ENCODE peak calls at places on chromosomes 2 and 18, in six cellular contexts. V, D, G, B, M and N are unnamed samples.

GRCh38 chr2:165582409-165582808 is 112.9 kb downstream of the CSRNP3 start:
- DNase-seq in G (no peak), V (no peak), D (no peak), M (no peak), B (no peak), N (no peak)

GRCh38 chr2:74828534-74828933 is 5.4 kb upstream of the HK2 start:
- DNase-seq in G (no peak), M (no peak), D (no peak), V (no peak), B (no peak), N (no peak)

GRCh38 chr2:177598321-177598922 is 205.8 kb downstream of the AGPS start:
- DNase-seq in D (no peak), V (no peak), M (no peak), G (no peak), B (peak; percentile 13), N (no peak)

GRCh38 chr2:233247744-233248143 is 3.7 kb upstream of the ATG16L1 start:
- DNase-seq in D (peak; percentile 61), M (no peak), B (peak; percentile 34), V (no peak), G (peak; percentile 61), N (peak; percentile 52)

GRCh38 chr2:214808481-214808931 is 977 bp downstream of the BARD1 start:
- DNase-seq in M (no peak), B (peak; percentile 51), D (no peak), V (no peak), G (no peak), N (no peak)

GRCh38 chr2:222358876-222359275 is 60.1 kb upstream of the PAX3 start:
- DNase-seq in D (no peak), V (no peak), M (no peak), G (no peak), B (peak; percentile 75), N (peak; percentile 97)

GRCh38 chr2:60212174-60212945 is 341.1 kb downstream of the BCL11A start:
- DNase-seq in G (no peak), D (no peak), V (no peak), B (no peak), M (no peak), N (no peak)

GRCh38 chr18:48662021-48662661 is 123.3 kb downstream of the CTIF start:
- DNase-seq in D (peak; percentile 70), M (no peak), V (peak; percentile 12), B (no peak), G (peak; percentile 21), N (peak; percentile 88)

GRCh38 chr2:121634354-121635307 is 14.6 kb downstream of the CLASP1 start:
- DNase-seq in D (no peak), G (peak; percentile 31), B (peak; percentile 39), V (peak; percentile 17), M (no peak), N (no peak)

GRCh38 chr2:23636412-23636811 is 251.4 kb downstream of the KLHL29 start:
- DNase-seq in M (no peak), B (peak; percentile 24), G (peak; percentile 23), V (peak; percentile 49), D (peak; percentile 61), N (peak; percentile 40)

GRCh38 chr18:74497778-74498177 is 1.6 kb downstream of the CNDP2 start:
- DNase-seq in M (no peak), G (no peak), V (no peak), B (no peak), D (no peak), N (peak; percentile 18)

GRCh38 chr2:47041065-47041464 is 114.0 kb downstream of the STPG4 start:
- DNase-seq in V (no peak), G (no peak), D (no peak), B (no peak), M (no peak), N (no peak)

GRCh38 chr2:197677056-197677455 is 1.7 kb upstream of the RFTN2 start:
- DNase-seq in B (peak; percentile 11), G (no peak), V (no peak), M (no peak), D (no peak), N (no peak)

GRCh38 chr2:11535899-11536344 is 2.1 kb downstream of the GREB1 start:
- DNase-seq in G (no peak), M (no peak), D (peak; percentile 62), B (no peak), V (no peak), N (no peak)

GRCh38 chr2:179899666-179900065 is 38.3 kb upstream of the ZNF385B start:
- DNase-seq in B (no peak), D (no peak), V (no peak), G (no peak), M (no peak), N (no peak)

GRCh38 chr2:206798009-206798408 is 32.6 kb downstream of the FASTKD2 start:
- DNase-seq in G (no peak), M (no peak), V (no peak), D (no peak), B (peak; percentile 87), N (peak; percentile 75)

GRCh38 chr18:58069721-58070292 is 25.8 kb downstream of the NEDD4L start:
- DNase-seq in B (no peak), D (no peak), G (no peak), V (no peak), M (no peak), N (no peak)

GRCh38 chr18:60358516-60358915 is 14.1 kb downstream of the MC4R start:
- DNase-seq in B (no peak), D (no peak), M (no peak), G (no peak), V (no peak), N (no peak)

GRCh38 chr2:28608061-28608828 is 112.4 kb downstream of the PLB1 start:
- DNase-seq in M (no peak), V (no peak), G (no peak), B (no peak), D (no peak), N (no peak)

GRCh38 chr2:24176326-24176725 is 1.5 kb downstream of the FAM228A start:
- DNase-seq in M (no peak), G (no peak), V (no peak), D (no peak), B (no peak), N (no peak)

GRCh38 chr2:150528861-150529801 is 41.7 kb upstream of the RND3 start:
- DNase-seq in M (peak; percentile 45), B (no peak), D (no peak), G (peak; percentile 56), V (no peak), N (no peak)

GRCh38 chr2:176174850-176175728 is 13.4 kb upstream of the HOXD1 start:
- DNase-seq in V (peak; percentile 54), D (no peak), G (no peak), B (no peak), M (no peak), N (peak; percentile 91)

GRCh38 chr18:10242922-10243680 is 211.3 kb upstream of the APCDD1 start:
- DNase-seq in B (no peak), D (no peak), M (no peak), V (peak; percentile 39), G (no peak), N (no peak)
- TF ChIP-seq MYC in B (no peak), D (no peak), M (no peak), V (no peak), G (no peak), N (no peak)

DNA sequence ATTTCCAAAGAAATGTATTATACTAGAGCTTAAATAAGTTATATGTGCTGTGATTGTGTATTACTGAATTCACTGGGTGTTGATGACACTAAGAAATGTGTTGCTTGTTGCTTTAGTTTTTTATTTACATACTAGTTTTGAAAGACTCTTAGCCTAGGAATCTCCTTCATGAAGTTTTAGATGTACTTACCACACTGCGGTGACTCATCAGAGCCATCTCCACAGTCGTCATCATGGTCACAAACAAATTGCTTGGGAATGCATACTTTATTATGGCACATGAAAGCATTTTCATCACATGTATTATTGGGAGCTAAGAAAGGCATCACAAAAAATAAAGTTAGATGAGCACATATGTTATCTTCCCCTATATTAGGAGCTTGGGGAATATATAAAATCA is 1624.2 kb downstream of the LRP1B start:
- DNase-seq in B (no peak), V (no peak), M (no peak), G (no peak), D (no peak), N (peak; percentile 4)
- TF ChIP-seq MYC in B (no peak), V (no peak), M (no peak), G (no peak), D (no peak), N (no peak)

DNA sequence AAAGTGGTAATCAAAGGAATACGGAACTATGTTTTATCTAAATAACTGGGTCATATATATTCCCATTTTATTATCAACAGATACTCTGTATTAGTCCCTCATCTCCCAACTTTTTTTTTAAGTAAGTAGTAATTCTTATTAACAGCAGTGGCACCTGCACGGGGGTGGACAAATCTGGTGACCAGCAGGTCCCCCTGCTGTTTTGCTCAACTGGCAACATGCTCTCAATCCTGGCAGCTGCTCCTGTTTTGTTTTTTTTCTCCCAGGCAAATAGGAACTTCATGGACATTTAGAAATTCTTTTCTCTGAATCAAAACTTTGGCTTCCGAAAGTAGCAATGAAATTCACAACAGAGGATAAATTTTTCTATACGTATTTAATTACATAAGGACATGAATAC is 193.5 kb downstream of the SS18 start:
- DNase-seq in G (no peak), V (no peak), M (no peak), B (no peak), D (no peak), N (no peak)
- TF ChIP-seq MYC in G (no peak), V (no peak), M (no peak), B (no peak), D (no peak), N (no peak)

DNA sequence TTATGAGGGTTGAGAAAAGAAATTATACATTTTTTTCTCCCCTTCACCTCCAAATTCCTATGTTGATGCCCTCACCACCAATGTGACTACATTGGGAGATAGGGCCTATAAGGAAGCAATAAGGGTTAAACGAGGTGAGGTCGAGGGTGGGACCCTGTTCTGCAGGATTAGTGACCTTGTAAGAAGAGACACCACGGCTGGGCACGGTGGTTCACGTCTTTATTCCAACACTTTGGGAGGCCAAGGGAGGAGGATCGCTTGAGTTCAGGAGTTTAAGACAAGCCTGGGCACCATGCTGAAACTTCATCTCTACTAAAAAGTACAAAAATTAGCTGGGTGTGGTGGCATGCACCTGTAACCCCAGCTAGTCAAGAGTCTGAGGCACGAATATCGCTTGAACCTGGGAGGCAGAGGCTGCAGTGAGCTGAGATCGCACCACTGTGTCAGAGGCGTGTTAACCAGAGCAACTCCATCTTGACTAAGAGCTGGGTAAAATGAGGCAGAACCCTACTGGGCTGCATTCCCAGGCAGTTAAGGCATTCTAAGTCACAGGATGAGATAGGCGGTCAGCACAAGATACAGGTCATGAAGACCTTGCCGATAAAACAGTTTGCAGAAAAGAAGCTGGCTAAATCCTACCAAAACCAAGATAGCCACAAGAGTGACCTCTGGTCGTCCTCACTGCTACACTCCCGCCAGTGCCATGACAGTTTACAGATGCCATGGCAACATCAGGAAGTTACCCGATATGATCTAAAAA is 76.9 kb downstream of the NCAPH start:
- DNase-seq in G (no peak), B (no peak), M (no peak), V (no peak), D (no peak), N (no peak)
- TF ChIP-seq MYC in G (no peak), B (no peak), M (no peak), V (no peak), D (no peak), N (no peak)

GRCh38 chr2:15560404-15560987 is 638 bp downstream of the NBAS start:
- DNase-seq in V (no peak), G (peak; percentile 44), D (peak; percentile 23), B (peak; percentile 69), M (no peak), N (peak; percentile 49)
- TF ChIP-seq MYC in V (no peak), G (no peak), D (no peak), B (no peak), M (no peak), N (no peak)

GRCh38 chr2:209629622-209630021 is 142.0 kb upstream of the UNC80 start:
- DNase-seq in D (no peak), G (no peak), V (no peak), B (peak; percentile 54), M (no peak), N (no peak)
- TF ChIP-seq MYC in D (no peak), G (no peak), V (no peak), B (no peak), M (no peak), N (no peak)